ENCODE peak calls at places on chromosomes 16 and 17, in four cellular contexts. U, A, B and Q are unnamed samples.
A peak's percentile ranks its signal among the peaks of the same experiment; 100 is the strongest.

GRCh38 chr17:73011016-73011486 is 81.4 kb downstream of the SLC39A11 start:
- DNase-seq in A (no peak), U (no peak), B (no peak), Q (no peak)

GRCh38 chr17:81681672-81682071 is 1.9 kb downstream of the ARL16 start:
- DNase-seq in U (no peak), B (peak; percentile 68), A (no peak), Q (no peak)

GRCh38 chr16:82344157-82344556 is 174.1 kb upstream of the MPHOSPH6 start:
- DNase-seq in A (no peak), B (no peak), U (no peak), Q (no peak)

GRCh38 chr16:70701998-70702397 is 16.1 kb upstream of the MTSS2 start:
- DNase-seq in A (no peak), B (no peak), U (no peak), Q (no peak)

GRCh38 chr17:68461122-68461539 is 3.8 kb upstream of the WIPI1 start:
- DNase-seq in B (no peak), U (no peak), A (no peak), Q (no peak)

GRCh38 chr17:83173997-83174858 is 94.8 kb downstream of the METRNL start:
- DNase-seq in U (no peak), B (no peak), A (no peak), Q (peak; percentile 74)

GRCh38 chr17:68595496-68595895 is 5.7 kb downstream of the FAM20A start:
- DNase-seq in A (peak; percentile 77), U (no peak), B (no peak), Q (no peak)

GRCh38 chr16:86640265-86640843 is 62.0 kb downstream of the FOXL1 start:
- DNase-seq in A (no peak), B (no peak), U (no peak), Q (no peak)

GRCh38 chr17:6070280-6070894 is at the start of gene WSCD1:
- DNase-seq in U (peak; percentile 27), B (no peak), A (no peak), Q (no peak)

GRCh38 chr16:89138513-89138795 is 33.1 kb upstream of the CDH15 start:
- DNase-seq in A (no peak), U (no peak), B (no peak), Q (no peak)

GRCh38 chr17:75514299-75515228 is 773 bp downstream of the CASKIN2 start:
- DNase-seq in A (no peak), U (peak; percentile 42), B (no peak), Q (no peak)

GRCh38 chr17:43736389-43736788 is 22.2 kb downstream of the SOST start:
- DNase-seq in U (no peak), A (no peak), B (no peak), Q (no peak)

GRCh38 chr16:28912558-28912957 is 12.5 kb downstream of the RABEP2 start:
- DNase-seq in B (no peak), A (no peak), U (no peak), Q (no peak)

DNA sequence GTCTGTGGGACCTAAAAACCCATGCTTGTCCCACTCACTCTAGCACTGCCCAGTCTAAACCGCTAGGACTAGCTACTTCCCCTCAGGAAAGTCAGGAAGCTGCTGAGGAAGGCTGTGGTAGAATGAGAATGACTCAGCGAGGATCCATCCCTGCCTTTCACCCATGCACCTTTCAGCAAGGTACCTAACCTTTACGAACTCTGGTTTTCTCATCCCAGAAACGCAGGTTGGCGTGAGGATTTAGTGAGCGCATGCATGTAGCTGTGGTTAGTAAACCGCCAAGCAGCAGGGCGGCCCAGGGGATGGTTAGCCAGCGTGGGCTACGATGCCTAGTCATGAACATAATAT is 26.3 kb upstream of the RFFL start:
- DNase-seq in U (no peak), A (no peak), B (no peak), Q (no peak)
- TF ChIP-seq CTCF in U (no peak), A (no peak), B (peak; percentile 1), Q (no peak)

GRCh38 chr16:56869513-56870270 is 4.7 kb downstream of the SLC12A3 start:
- DNase-seq in U (no peak), A (no peak), B (no peak), Q (peak; percentile 68)
- TF ChIP-seq CTCF in U (peak; percentile 16), A (no peak), B (peak; percentile 48), Q (peak; percentile 39)

DNA sequence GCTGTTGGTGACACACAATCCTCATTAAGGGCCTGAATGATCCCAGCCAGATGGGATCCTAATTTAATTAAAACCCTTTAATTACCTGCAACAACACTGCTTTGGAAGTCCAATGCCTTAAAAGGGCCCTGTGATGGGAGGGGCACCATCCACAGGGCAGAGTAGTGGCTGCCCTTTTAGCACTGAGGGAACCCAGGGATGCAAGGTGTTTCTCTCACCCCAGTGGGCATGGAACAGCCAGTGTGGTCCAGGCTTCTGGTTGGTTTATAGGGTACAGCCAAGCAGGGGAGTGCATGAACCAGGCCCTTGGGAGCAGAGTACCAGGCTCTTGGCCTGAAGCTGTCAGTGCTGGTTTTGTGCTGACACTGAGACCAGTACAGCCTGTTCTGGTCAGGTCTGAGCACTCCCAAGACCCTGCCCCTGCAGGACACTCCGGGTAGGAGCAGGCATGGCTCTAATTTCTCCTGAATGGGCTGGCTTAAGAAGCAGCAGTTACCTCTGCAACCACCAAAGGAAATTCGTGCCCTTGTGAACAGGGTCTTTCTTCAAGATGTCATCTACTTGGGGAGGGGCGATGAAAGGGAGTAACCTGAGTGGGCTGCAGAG is 9.9 kb downstream of the NXPH3 start:
- DNase-seq in B (no peak), U (no peak), A (no peak), Q (no peak)
- TF ChIP-seq CTCF in B (peak; percentile 33), U (peak; percentile 40), A (no peak), Q (no peak)

GRCh38 chr16:12906271-12906670 is 4.9 kb downstream of the SHISA9 start:
- DNase-seq in A (no peak), B (no peak), U (no peak), Q (no peak)

GRCh38 chr16:12906765-12907516 is 5.5 kb downstream of the SHISA9 start:
- DNase-seq in B (no peak), A (no peak), U (no peak), Q (no peak)

GRCh38 chr16:12903325-12904040 is 2.1 kb downstream of the SHISA9 start:
- DNase-seq in B (no peak), U (no peak), A (no peak), Q (no peak)

GRCh38 chr16:12904041-12904671 is 2.8 kb downstream of the SHISA9 start:
- DNase-seq in U (no peak), A (no peak), B (no peak), Q (no peak)

GRCh38 chr16:12907670-12908233 is 6.4 kb downstream of the SHISA9 start:
- DNase-seq in U (no peak), B (no peak), A (no peak), Q (no peak)
- TF ChIP-seq CTCF in U (peak; percentile 20), B (peak; percentile 63), A (no peak), Q (no peak)